ENCODE peak calls at places on chromosomes 2 and 18, in eight cellular contexts. O is fibroblast of the aortic adventitia, Z is HCT116, D is Peyer's patch, I is thyroid gland, H is testis, E is left ventricle myocardium inferior, J is MM.1S. S is an unnamed sample.

GRCh38 chr2:134341476-134341875 is 87.6 kb downstream of the MGAT5 start:
- DNase-seq in O (no peak), Z (no peak), D (no peak), I (no peak), H (no peak), E (no peak), J (no peak), S (no peak)

GRCh38 chr2:45043171-45043570 is 33.9 kb upstream of the SIX2 start:
- DNase-seq in O (no peak), Z (no peak), D (no peak), I (no peak), H (no peak), E (no peak), J (no peak), S (no peak)

GRCh38 chr2:136167721-136168470 is 49.9 kb upstream of the CXCR4 start:
- DNase-seq in O (no peak), Z (no peak), D (no peak), I (no peak), H (no peak), E (no peak), J (no peak), S (no peak)

GRCh38 chr2:99988567-99988966 is 153.8 kb downstream of the AFF3 start:
- DNase-seq in O (peak), Z (no peak), D (no peak), I (no peak), H (no peak), E (no peak), J (no peak), S (no peak)

GRCh38 chr2:231530099-231531085 is at the start of gene NMUR1:
- DNase-seq in O (no peak), Z (peak), D (peak), I (peak), H (peak), E (peak), J (peak), S (peak)

GRCh38 chr2:45712538-45712937 is 61.1 kb downstream of the PRKCE start:
- DNase-seq in O (no peak), Z (no peak), D (no peak), I (no peak), H (no peak), E (no peak), J (no peak), S (peak)

GRCh38 chr2:48504647-48505327 is 25.2 kb upstream of the STON1 start:
- DNase-seq in O (peak), Z (no peak), D (no peak), I (no peak), H (no peak), E (no peak), J (no peak), S (peak)

GRCh38 chr18:62413189-62413588 is 88.1 kb downstream of the TNFRSF11A start:
- DNase-seq in O (no peak), Z (no peak), D (no peak), I (no peak), H (no peak), E (no peak), J (no peak), S (no peak)

GRCh38 chr18:33928226-33928625 is 296.5 kb downstream of the NOL4 start:
- DNase-seq in O (peak), Z (no peak), D (no peak), I (no peak), H (no peak), E (no peak), J (no peak), S (peak)

GRCh38 chr2:141589314-141589713 is 541.5 kb downstream of the LRP1B start:
- DNase-seq in O (no peak), Z (no peak), D (no peak), I (no peak), H (no peak), E (no peak), J (no peak), S (no peak)

GRCh38 chr2:121688820-121689219 is 39.6 kb upstream of the CLASP1 start:
- DNase-seq in O (no peak), Z (no peak), D (no peak), I (no peak), H (no peak), E (no peak), J (no peak), S (no peak)

GRCh38 chr18:34122724-34123334 is 101.9 kb downstream of the NOL4 start:
- DNase-seq in O (peak), Z (peak), D (no peak), I (peak), H (peak), E (no peak), J (peak), S (peak)

GRCh38 chr2:172671506-172671905 is 64.1 kb upstream of the RAPGEF4 start:
- DNase-seq in O (no peak), Z (no peak), D (no peak), I (no peak), H (no peak), E (no peak), J (no peak), S (peak)

GRCh38 chr2:70903641-70904340 is 31.9 kb upstream of the ATP6V1B1 start:
- DNase-seq in O (no peak), Z (no peak), D (no peak), I (no peak), H (no peak), E (no peak), J (no peak), S (no peak)

GRCh38 chr2:33366473-33366872 is 110.0 kb upstream of the RASGRP3 start:
- DNase-seq in O (no peak), Z (no peak), D (no peak), I (peak), H (no peak), E (peak), J (no peak), S (no peak)

GRCh38 chr2:181904022-181904632 is 12.6 kb downstream of the ITPRID2 start:
- DNase-seq in O (peak), Z (no peak), D (no peak), I (no peak), H (no peak), E (no peak), J (peak), S (no peak)

GRCh38 chr18:30652377-30652776 is 390.2 kb downstream of the DSC3 start:
- DNase-seq in O (no peak), Z (no peak), D (no peak), I (no peak), H (no peak), E (no peak), J (no peak), S (no peak)

GRCh38 chr2:177465400-177466138 is 73.0 kb downstream of the AGPS start:
- DNase-seq in O (no peak), Z (no peak), D (no peak), I (no peak), H (no peak), E (no peak), J (no peak), S (no peak)

GRCh38 chr2:71882949-71883472 is 264.7 kb downstream of the CYP26B1 start:
- DNase-seq in O (peak), Z (peak), D (no peak), I (peak), H (peak), E (peak), J (peak), S (peak)

GRCh38 chr2:236179653-236180500 is 11.7 kb upstream of the GBX2 start:
- DNase-seq in O (peak), Z (no peak), D (no peak), I (no peak), H (no peak), E (no peak), J (no peak), S (peak)

GRCh38 chr18:55272510-55273243 is 313.4 kb upstream of the CCDC68 start:
- DNase-seq in O (peak), Z (no peak), D (no peak), I (no peak), H (no peak), E (no peak), J (no peak), S (peak)

GRCh38 chr2:71545572-71546274 is 92.4 kb downstream of the DYSF start:
- DNase-seq in O (peak), Z (peak), D (no peak), I (peak), H (peak), E (peak), J (peak), S (peak)

GRCh38 chr2:162280654-162281053 is 37.4 kb upstream of the FAP start:
- DNase-seq in O (no peak), Z (no peak), D (no peak), I (no peak), H (no peak), E (no peak), J (no peak), S (no peak)

GRCh38 chr2:152632736-152633135 is 84.5 kb downstream of the PRPF40A start:
- DNase-seq in O (no peak), Z (no peak), D (no peak), I (no peak), H (no peak), E (no peak), J (no peak), S (no peak)

GRCh38 chr18:9975658-9976057 is 61.8 kb downstream of the VAPA start:
- DNase-seq in O (no peak), Z (no peak), D (no peak), I (no peak), H (no peak), E (no peak), J (no peak), S (no peak)

GRCh38 chr18:34738173-34738894 is 28.2 kb downstream of the DTNA start:
- DNase-seq in O (peak), Z (no peak), D (no peak), I (peak), H (peak), E (peak), J (no peak), S (peak)

GRCh38 chr2:170845343-170845742 is 28.7 kb downstream of the GAD1 start:
- DNase-seq in O (no peak), Z (peak), D (no peak), I (no peak), H (peak), E (no peak), J (no peak), S (no peak)

GRCh38 chr2:219844756-219845155 is 217.3 kb downstream of the SLC4A3 start:
- DNase-seq in O (no peak), Z (no peak), D (no peak), I (no peak), H (no peak), E (no peak), J (peak), S (no peak)

GRCh38 chr18:36476433-36476832 is 178.9 kb downstream of the FHOD3 start:
- DNase-seq in O (no peak), Z (no peak), D (no peak), I (no peak), H (no peak), E (no peak), J (no peak), S (no peak)

GRCh38 chr2:46651363-46652099 is 172.2 kb downstream of the TMEM247 start:
- DNase-seq in O (peak), Z (no peak), D (no peak), I (no peak), H (peak), E (no peak), J (no peak), S (peak)

GRCh38 chr2:184824597-184824996 is 226.3 kb downstream of the ZNF804A start:
- DNase-seq in O (no peak), Z (no peak), D (no peak), I (no peak), H (no peak), E (no peak), J (no peak), S (no peak)

GRCh38 chr18:44423826-44424225 is 256.9 kb upstream of the SETBP1 start:
- DNase-seq in O (no peak), Z (no peak), D (no peak), I (no peak), H (no peak), E (no peak), J (no peak), S (no peak)
- H3K4me3 ChIP-seq in O (no peak), Z (no peak), D (no peak), I (no peak), H (no peak), E (no peak), J (no peak), S (no peak)

DNA sequence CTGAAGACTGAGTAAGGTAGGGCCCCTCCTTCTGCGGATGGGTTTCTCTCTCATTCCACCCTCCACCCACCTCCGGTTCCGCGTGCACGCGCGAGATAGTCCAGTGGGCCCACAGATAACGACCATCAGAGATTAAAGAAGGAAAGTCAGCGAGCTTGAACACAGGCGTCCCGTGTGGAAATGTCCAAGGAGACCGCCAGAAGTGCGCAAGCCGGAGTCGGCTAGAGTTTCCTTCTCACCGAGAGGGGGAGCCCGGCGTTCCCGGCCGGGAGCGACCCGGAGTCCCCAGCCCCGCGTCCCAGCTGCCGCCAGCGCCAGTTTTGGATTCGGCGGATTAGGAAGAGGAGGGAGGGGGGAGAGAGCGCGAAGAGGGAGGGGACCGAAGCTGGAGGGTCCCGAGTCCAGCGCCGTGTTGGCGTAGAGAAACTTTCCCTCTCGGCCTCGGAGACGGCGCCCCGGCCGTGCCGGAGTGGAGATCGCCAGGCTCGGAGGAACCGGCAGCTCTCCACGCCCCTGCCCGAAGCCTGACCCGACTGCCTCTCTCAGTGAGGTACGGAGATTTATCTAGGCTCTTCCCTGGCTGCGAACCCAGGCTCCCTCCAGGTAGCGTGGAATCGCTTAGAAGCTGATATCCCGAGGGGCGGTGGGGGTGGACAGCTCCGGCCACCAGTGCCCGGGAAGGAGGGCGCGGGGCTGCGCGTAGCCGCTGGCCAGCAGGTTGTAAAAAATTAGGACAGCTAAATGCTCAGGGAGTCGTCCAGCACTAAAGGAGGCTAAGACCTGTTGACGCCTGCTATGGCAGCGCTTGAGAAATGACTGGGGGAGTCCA is at the start of gene GULP1:
- DNase-seq in O (peak), Z (no peak), D (peak), I (peak), H (peak), E (peak), J (peak), S (peak)
- TF ChIP-seq CTCF in O (peak), Z (peak), D (no peak), I (peak), H (peak), E (peak), J (peak), S (peak)

DNA sequence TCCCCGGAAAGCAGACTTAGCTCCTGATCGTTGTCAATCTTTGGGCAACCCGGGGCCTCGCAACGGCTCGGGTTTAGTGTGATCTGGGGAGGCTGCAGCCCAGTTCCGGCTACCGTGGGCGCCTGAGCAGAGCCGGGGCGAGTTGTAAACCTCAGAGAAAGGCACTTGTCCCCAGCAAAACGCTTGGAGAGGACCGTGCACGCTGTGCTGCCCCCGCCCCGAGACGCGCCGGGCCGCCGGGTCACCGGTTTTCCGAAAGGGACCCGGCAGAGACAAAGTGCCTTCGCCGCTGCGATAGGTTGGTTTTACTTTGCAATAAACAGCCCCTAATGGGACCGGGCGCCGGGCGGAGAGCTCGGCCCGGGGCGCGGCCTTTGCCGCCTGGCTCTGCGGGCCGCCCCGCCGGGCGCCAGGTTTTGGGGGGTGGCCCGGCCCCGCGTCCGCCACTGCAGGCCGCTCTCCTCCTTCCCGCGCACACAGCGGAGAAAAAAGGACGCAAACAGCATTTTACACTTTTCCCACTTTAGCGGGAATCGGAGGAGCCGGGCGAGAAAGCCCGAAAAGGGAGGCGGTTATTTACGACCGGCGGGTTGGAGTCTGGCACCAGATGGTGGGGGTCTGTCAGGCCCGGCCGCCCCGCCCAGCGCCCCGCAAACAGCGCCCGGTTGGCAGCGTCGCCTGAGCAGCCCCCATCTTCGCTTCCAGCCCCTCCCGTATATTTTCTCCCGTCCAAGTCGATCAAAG is 136.0 kb downstream of the INSIG2 start:
- DNase-seq in O (no peak), Z (no peak), D (peak), I (peak), H (peak), E (peak), J (peak), S (no peak)
- H3K4me3 ChIP-seq in O (peak), Z (no peak), D (peak), I (no peak), H (peak), E (peak), J (peak), S (peak)

GRCh38 chr2:36812196-36812595 is 115.7 kb downstream of the VIT start:
- DNase-seq in O (no peak), Z (peak), D (no peak), I (no peak), H (peak), E (no peak), J (no peak), S (no peak)
- TF ChIP-seq CTCF in O (peak), Z (no peak), D (no peak), I (no peak), H (no peak), E (no peak), J (no peak), S (peak)

GRCh38 chr2:63886445-63886844 is 44.7 kb downstream of the UGP2 start:
- DNase-seq in O (no peak), Z (no peak), D (no peak), I (no peak), H (no peak), E (no peak), J (no peak), S (no peak)

GRCh38 chr2:63881208-63881607 is 39.5 kb downstream of the UGP2 start:
- DNase-seq in O (no peak), Z (no peak), D (no peak), I (peak), H (no peak), E (no peak), J (no peak), S (no peak)

GRCh38 chr2:63879876-63880433 is 38.3 kb downstream of the UGP2 start:
- DNase-seq in O (no peak), Z (no peak), D (no peak), I (no peak), H (no peak), E (no peak), J (no peak), S (no peak)

GRCh38 chr2:63880603-63881002 is 38.9 kb downstream of the UGP2 start:
- DNase-seq in O (no peak), Z (no peak), D (no peak), I (no peak), H (no peak), E (no peak), J (no peak), S (no peak)

GRCh38 chr2:63882395-63883130 is 40.9 kb downstream of the UGP2 start:
- DNase-seq in O (no peak), Z (no peak), D (no peak), I (no peak), H (no peak), E (no peak), J (no peak), S (no peak)
- H3K4me3 ChIP-seq in O (no peak), Z (no peak), D (no peak), I (no peak), H (no peak), E (no peak), J (no peak), S (no peak)

GRCh38 chr18:47883771-47884413 is 46.6 kb downstream of the SMAD2 start:
- DNase-seq in O (peak), Z (no peak), D (no peak), I (no peak), H (no peak), E (no peak), J (no peak), S (peak)
- TF ChIP-seq CTCF in O (no peak), Z (no peak), D (no peak), I (no peak), H (no peak), E (no peak), J (no peak), S (no peak)

DNA sequence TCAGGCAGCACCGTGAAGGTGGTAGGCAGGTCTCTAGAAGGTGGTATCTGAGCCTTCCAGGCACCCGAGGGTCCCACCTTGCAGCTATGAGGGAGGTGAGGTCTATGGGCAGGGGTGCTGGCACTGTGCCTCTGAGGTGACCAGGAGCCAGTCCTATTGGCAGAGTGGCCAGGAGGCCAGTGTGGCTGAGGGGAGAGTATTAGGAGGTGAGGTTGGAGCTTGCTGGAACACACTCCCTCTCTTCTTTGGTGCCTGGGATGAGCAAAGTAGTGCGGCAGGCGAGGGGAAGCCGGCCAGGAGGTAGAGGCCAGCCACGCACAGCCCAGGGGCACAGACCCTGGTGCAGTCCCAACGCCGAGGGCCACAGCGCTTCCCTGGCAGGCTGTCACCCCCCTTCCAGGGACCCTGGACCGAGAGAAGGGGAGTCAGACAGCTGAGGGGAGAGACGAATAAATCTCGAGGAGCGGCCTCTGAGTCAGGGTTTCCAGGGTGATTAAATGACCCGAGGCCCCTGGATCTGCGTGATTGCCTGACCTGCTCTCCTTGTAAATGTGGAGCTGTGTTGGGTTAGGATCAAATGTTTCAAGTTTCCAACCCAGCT is 167.1 kb downstream of the SEPTIN10 start:
- DNase-seq in O (no peak), Z (no peak), D (no peak), I (no peak), H (no peak), E (no peak), J (no peak), S (peak)
- H3K4me3 ChIP-seq in O (no peak), Z (no peak), D (no peak), I (no peak), H (no peak), E (no peak), J (no peak), S (no peak)

GRCh38 chr2:169093535-169093934 is 24.2 kb downstream of the DHRS9 start:
- DNase-seq in O (no peak), Z (no peak), D (no peak), I (peak), H (no peak), E (no peak), J (no peak), S (no peak)
- TF ChIP-seq CTCF in O (no peak), Z (no peak), D (no peak), I (no peak), H (no peak), E (no peak), J (no peak), S (no peak)

GRCh38 chr2:207226671-207227061 is 60.9 kb upstream of the KLF7 start:
- DNase-seq in O (no peak), Z (no peak), D (no peak), I (no peak), H (no peak), E (no peak), J (no peak), S (no peak)
- H3K4me3 ChIP-seq in O (no peak), Z (no peak), D (no peak), I (no peak), H (no peak), E (peak), J (no peak), S (no peak)

S was measured in foreskin fibroblast.